ENCODE peak calls at places on chromosomes 6 and 20, in five cellular contexts. One of them, this sample, is unnamed.

GRCh38 chr20:41165001-41165882 is 27.9 kb downstream of the PLCG1 start:
- DNase-seq in ELF-1: no peak
- DNase-seq in activated naive CD4-positive, alpha-beta T cell: no peak
- DNase-seq in brain microvascular endothelial cell: no peak
- DNase-seq in Right ventricle myocardium superior: no peak
- DNase-seq in this sample: no peak

GRCh38 chr6:138222901-138223546 is 4.7 kb upstream of the PBOV1 start:
- DNase-seq in ELF-1: no peak
- DNase-seq in activated naive CD4-positive, alpha-beta T cell: no peak
- DNase-seq in brain microvascular endothelial cell: no peak
- DNase-seq in Right ventricle myocardium superior: no peak
- DNase-seq in this sample: no peak

GRCh38 chr20:31869942-31870702 is at the start of the genes DUSP15 and TTLL9:
- DNase-seq in ELF-1: peak; percentile 40
- DNase-seq in activated naive CD4-positive, alpha-beta T cell: no peak
- DNase-seq in brain microvascular endothelial cell: no peak
- DNase-seq in Right ventricle myocardium superior: peak; percentile 61
- DNase-seq in this sample: peak; percentile 67

GRCh38 chr6:131163886-131164285 is 28.6 kb downstream of the AKAP7 start:
- DNase-seq in ELF-1: no peak
- DNase-seq in activated naive CD4-positive, alpha-beta T cell: no peak
- DNase-seq in brain microvascular endothelial cell: peak; percentile 35
- DNase-seq in Right ventricle myocardium superior: no peak
- DNase-seq in this sample: no peak

GRCh38 chr6:106870069-106870468 is 104.5 kb downstream of the CD24 start:
- DNase-seq in ELF-1: no peak
- DNase-seq in activated naive CD4-positive, alpha-beta T cell: no peak
- DNase-seq in brain microvascular endothelial cell: peak; percentile 24
- DNase-seq in Right ventricle myocardium superior: no peak
- DNase-seq in this sample: no peak

GRCh38 chr6:29559524-29560287 is at the start of gene UBD:
- DNase-seq in ELF-1: no peak
- DNase-seq in activated naive CD4-positive, alpha-beta T cell: no peak
- DNase-seq in brain microvascular endothelial cell: peak; percentile 10
- DNase-seq in Right ventricle myocardium superior: no peak
- DNase-seq in this sample: no peak

GRCh38 chr20:58551631-58552030 is 36.4 kb upstream of the APCDD1L start:
- DNase-seq in ELF-1: no peak
- DNase-seq in activated naive CD4-positive, alpha-beta T cell: no peak
- DNase-seq in brain microvascular endothelial cell: no peak
- DNase-seq in Right ventricle myocardium superior: no peak
- DNase-seq in this sample: no peak

GRCh38 chr6:149080511-149080910 is 237.0 kb upstream of the TAB2 start:
- DNase-seq in ELF-1: no peak
- DNase-seq in activated naive CD4-positive, alpha-beta T cell: no peak
- DNase-seq in brain microvascular endothelial cell: peak; percentile 69
- DNase-seq in Right ventricle myocardium superior: no peak
- DNase-seq in this sample: no peak

GRCh38 chr6:6577736-6578135 is 10.8 kb upstream of the LY86 start:
- DNase-seq in ELF-1: no peak
- DNase-seq in activated naive CD4-positive, alpha-beta T cell: no peak
- DNase-seq in brain microvascular endothelial cell: no peak
- DNase-seq in Right ventricle myocardium superior: no peak
- DNase-seq in this sample: no peak

GRCh38 chr6:165820407-165820806 is 157.4 kb upstream of the PDE10A start:
- DNase-seq in ELF-1: no peak
- DNase-seq in activated naive CD4-positive, alpha-beta T cell: no peak
- DNase-seq in brain microvascular endothelial cell: no peak
- DNase-seq in Right ventricle myocardium superior: no peak
- DNase-seq in this sample: peak; percentile 45

GRCh38 chr6:26336355-26337198 is 28.4 kb upstream of the BTN3A2 start:
- DNase-seq in ELF-1: no peak
- DNase-seq in activated naive CD4-positive, alpha-beta T cell: no peak
- DNase-seq in brain microvascular endothelial cell: no peak
- DNase-seq in Right ventricle myocardium superior: no peak
- DNase-seq in this sample: no peak

GRCh38 chr6:89122625-89123024 is 4.8 kb upstream of the SRSF12 start:
- DNase-seq in ELF-1: no peak
- DNase-seq in activated naive CD4-positive, alpha-beta T cell: no peak
- DNase-seq in brain microvascular endothelial cell: no peak
- DNase-seq in Right ventricle myocardium superior: no peak
- DNase-seq in this sample: no peak

GRCh38 chr20:1204547-1204946 is 1.3 kb downstream of the C20orf202 start:
- DNase-seq in ELF-1: no peak
- DNase-seq in activated naive CD4-positive, alpha-beta T cell: no peak
- DNase-seq in brain microvascular endothelial cell: no peak
- DNase-seq in Right ventricle myocardium superior: no peak
- DNase-seq in this sample: no peak

GRCh38 chr20:58793512-58794420 is 56.9 kb downstream of the GNAS-AS1 start:
- DNase-seq in ELF-1: no peak
- DNase-seq in activated naive CD4-positive, alpha-beta T cell: no peak
- DNase-seq in brain microvascular endothelial cell: no peak
- DNase-seq in Right ventricle myocardium superior: no peak
- DNase-seq in this sample: no peak

GRCh38 chr20:13546497-13547131 is 92.1 kb downstream of the TASP1 start:
- DNase-seq in ELF-1: peak; percentile 71
- DNase-seq in activated naive CD4-positive, alpha-beta T cell: peak; percentile 47
- DNase-seq in brain microvascular endothelial cell: peak; percentile 76
- DNase-seq in Right ventricle myocardium superior: peak; percentile 82
- DNase-seq in this sample: peak; percentile 86

GRCh38 chr20:48750941-48751620 is 76.7 kb downstream of the PREX1 start:
- DNase-seq in ELF-1: peak; percentile 77
- DNase-seq in activated naive CD4-positive, alpha-beta T cell: no peak
- DNase-seq in brain microvascular endothelial cell: no peak
- DNase-seq in Right ventricle myocardium superior: peak; percentile 83
- DNase-seq in this sample: no peak

GRCh38 chr20:34285450-34285849 is 17.7 kb downstream of the AHCY start:
- DNase-seq in ELF-1: no peak
- DNase-seq in activated naive CD4-positive, alpha-beta T cell: no peak
- DNase-seq in brain microvascular endothelial cell: no peak
- DNase-seq in Right ventricle myocardium superior: no peak
- DNase-seq in this sample: no peak

GRCh38 chr20:18698735-18699380 is 111.0 kb downstream of the DTD1 start:
- DNase-seq in ELF-1: peak; percentile 68
- DNase-seq in activated naive CD4-positive, alpha-beta T cell: no peak
- DNase-seq in brain microvascular endothelial cell: no peak
- DNase-seq in Right ventricle myocardium superior: no peak
- DNase-seq in this sample: no peak

GRCh38 chr6:156699017-156699421 is 78.2 kb upstream of the ARID1B start:
- DNase-seq in ELF-1: no peak
- DNase-seq in activated naive CD4-positive, alpha-beta T cell: no peak
- DNase-seq in brain microvascular endothelial cell: peak; percentile 79
- DNase-seq in Right ventricle myocardium superior: no peak
- DNase-seq in this sample: peak; percentile 58

GRCh38 chr20:23062632-23063031 is 13.2 kb upstream of the THBD start:
- DNase-seq in ELF-1: no peak
- DNase-seq in activated naive CD4-positive, alpha-beta T cell: no peak
- DNase-seq in brain microvascular endothelial cell: no peak
- DNase-seq in Right ventricle myocardium superior: no peak
- DNase-seq in this sample: peak; percentile 23

GRCh38 chr6:154252676-154253075 is 103.9 kb downstream of the IPCEF1 start:
- DNase-seq in ELF-1: no peak
- DNase-seq in activated naive CD4-positive, alpha-beta T cell: no peak
- DNase-seq in brain microvascular endothelial cell: no peak
- DNase-seq in Right ventricle myocardium superior: no peak
- DNase-seq in this sample: no peak

GRCh38 chr20:21808863-21809664 is 103.6 kb downstream of the PAX1 start:
- DNase-seq in ELF-1: peak; percentile 75
- DNase-seq in activated naive CD4-positive, alpha-beta T cell: no peak
- DNase-seq in brain microvascular endothelial cell: no peak
- DNase-seq in Right ventricle myocardium superior: peak; percentile 70
- DNase-seq in this sample: peak; percentile 76

GRCh38 chr20:33604991-33605370 is 57.1 kb upstream of the C20orf144 start:
- DNase-seq in ELF-1: no peak
- DNase-seq in activated naive CD4-positive, alpha-beta T cell: no peak
- DNase-seq in brain microvascular endothelial cell: no peak
- DNase-seq in Right ventricle myocardium superior: no peak
- DNase-seq in this sample: no peak

GRCh38 chr20:2859330-2860121 is 13.8 kb upstream of the PTPRA start:
- DNase-seq in ELF-1: no peak
- DNase-seq in activated naive CD4-positive, alpha-beta T cell: no peak
- DNase-seq in brain microvascular endothelial cell: no peak
- DNase-seq in Right ventricle myocardium superior: peak; percentile 59
- DNase-seq in this sample: no peak

GRCh38 chr20:3551681-3552434 is 81.0 kb downstream of the ATRN start:
- DNase-seq in ELF-1: no peak
- DNase-seq in activated naive CD4-positive, alpha-beta T cell: no peak
- DNase-seq in brain microvascular endothelial cell: no peak
- DNase-seq in Right ventricle myocardium superior: no peak
- DNase-seq in this sample: no peak

GRCh38 chr6:142331075-142331551 is 29.3 kb downstream of the ADGRG6 start:
- DNase-seq in ELF-1: peak; percentile 6
- DNase-seq in activated naive CD4-positive, alpha-beta T cell: no peak
- DNase-seq in brain microvascular endothelial cell: peak; percentile 12
- DNase-seq in Right ventricle myocardium superior: no peak
- DNase-seq in this sample: peak; percentile 60

GRCh38 chr20:16488086-16488485 is 85.2 kb downstream of the KIF16B start:
- DNase-seq in ELF-1: no peak
- DNase-seq in activated naive CD4-positive, alpha-beta T cell: no peak
- DNase-seq in brain microvascular endothelial cell: no peak
- DNase-seq in Right ventricle myocardium superior: no peak
- DNase-seq in this sample: no peak

GRCh38 chr20:41228858-41229257 is 88.7 kb downstream of the ZHX3 start:
- DNase-seq in ELF-1: no peak
- DNase-seq in activated naive CD4-positive, alpha-beta T cell: no peak
- DNase-seq in brain microvascular endothelial cell: no peak
- DNase-seq in Right ventricle myocardium superior: no peak
- DNase-seq in this sample: no peak